ENCODE peak calls at places on chromosomes 5 and 9, in five cellular contexts. One of them, this sample, is unnamed.

GRCh38 chr9:36258989-36259315 is 704 bp upstream of the GNE start:
- DNase-seq in SK-N-SH: no peak
- DNase-seq in PC-3: no peak
- DNase-seq in HCT116: no peak
- DNase-seq in OCI-LY7: no peak
- DNase-seq in this sample: peak

GRCh38 chr5:173795601-173796000 is 92.5 kb upstream of the CPEB4 start:
- DNase-seq in SK-N-SH: no peak
- DNase-seq in PC-3: peak
- DNase-seq in HCT116: no peak
- DNase-seq in OCI-LY7: no peak
- DNase-seq in this sample: peak

GRCh38 chr5:66440202-66440680 is 156.0 kb upstream of the MAST4 start:
- DNase-seq in PC-3: no peak
- DNase-seq in HCT116: no peak
- DNase-seq in OCI-LY7: no peak
- DNase-seq in SK-N-SH: no peak
- DNase-seq in this sample: peak

GRCh38 chr5:142106061-142106460 is 2.5 kb upstream of the NDFIP1 start:
- DNase-seq in OCI-LY7: no peak
- DNase-seq in SK-N-SH: no peak
- DNase-seq in PC-3: no peak
- DNase-seq in HCT116: no peak
- DNase-seq in this sample: peak

GRCh38 chr5:59260973-59261372 is 632.6 kb downstream of the PDE4D start:
- DNase-seq in SK-N-SH: no peak
- DNase-seq in HCT116: no peak
- DNase-seq in OCI-LY7: no peak
- DNase-seq in PC-3: no peak
- DNase-seq in this sample: no peak

GRCh38 chr9:86406366-86406765 is 52.2 kb upstream of the TUT7 start:
- DNase-seq in PC-3: peak
- DNase-seq in OCI-LY7: no peak
- DNase-seq in SK-N-SH: no peak
- DNase-seq in HCT116: no peak
- DNase-seq in this sample: peak

GRCh38 chr9:114180701-114181582 is 25.6 kb downstream of the COL27A1 start:
- DNase-seq in OCI-LY7: no peak
- DNase-seq in SK-N-SH: no peak
- DNase-seq in HCT116: no peak
- DNase-seq in PC-3: no peak
- DNase-seq in this sample: no peak

GRCh38 chr5:111262153-111262552 is 38.0 kb downstream of the CAMK4 start:
- DNase-seq in HCT116: no peak
- DNase-seq in PC-3: no peak
- DNase-seq in OCI-LY7: no peak
- DNase-seq in SK-N-SH: no peak
- DNase-seq in this sample: no peak

GRCh38 chr9:129011761-129012281 is 16.3 kb downstream of the SH3GLB2 start:
- DNase-seq in PC-3: no peak
- DNase-seq in HCT116: no peak
- DNase-seq in SK-N-SH: no peak
- DNase-seq in OCI-LY7: no peak
- DNase-seq in this sample: no peak

GRCh38 chr5:176995896-176996767 is 10.4 kb downstream of the UIMC1 start:
- DNase-seq in PC-3: peak
- DNase-seq in OCI-LY7: peak
- DNase-seq in SK-N-SH: no peak
- DNase-seq in HCT116: no peak
- DNase-seq in this sample: peak

GRCh38 chr9:82781965-82782392 is 281.0 kb downstream of the RASEF start:
- DNase-seq in SK-N-SH: no peak
- DNase-seq in PC-3: no peak
- DNase-seq in OCI-LY7: no peak
- DNase-seq in HCT116: no peak
- DNase-seq in this sample: no peak

GRCh38 chr5:78127875-78128274 is 166.6 kb downstream of the AP3B1 start:
- DNase-seq in HCT116: no peak
- DNase-seq in PC-3: no peak
- DNase-seq in OCI-LY7: peak
- DNase-seq in SK-N-SH: no peak
- DNase-seq in this sample: peak

GRCh38 chr9:106886111-106887046 is 23.4 kb downstream of the ZNF462 start:
- DNase-seq in HCT116: no peak
- DNase-seq in OCI-LY7: no peak
- DNase-seq in SK-N-SH: no peak
- DNase-seq in PC-3: no peak
- DNase-seq in this sample: peak

GRCh38 chr9:91530829-91531228 is 107.2 kb upstream of the NFIL3 start:
- DNase-seq in HCT116: no peak
- DNase-seq in SK-N-SH: no peak
- DNase-seq in OCI-LY7: no peak
- DNase-seq in PC-3: no peak
- DNase-seq in this sample: no peak
- H3K27ac ChIP-seq in HCT116: no peak
- H3K27ac ChIP-seq in SK-N-SH: no peak
- H3K27ac ChIP-seq in OCI-LY7: no peak
- H3K27ac ChIP-seq in PC-3: no peak
- H3K27ac ChIP-seq in this sample: no peak

GRCh38 chr9:125761685-125762084 is 14.5 kb downstream of the PBX3 start:
- DNase-seq in PC-3: no peak
- DNase-seq in HCT116: no peak
- DNase-seq in SK-N-SH: no peak
- DNase-seq in OCI-LY7: no peak
- DNase-seq in this sample: no peak

GRCh38 chr9:125760537-125760936 is 13.4 kb downstream of the PBX3 start:
- DNase-seq in OCI-LY7: no peak
- DNase-seq in SK-N-SH: no peak
- DNase-seq in PC-3: no peak
- DNase-seq in HCT116: no peak
- DNase-seq in this sample: no peak

GRCh38 chr9:125764198-125764597 is 17.0 kb downstream of the PBX3 start:
- DNase-seq in HCT116: no peak
- DNase-seq in SK-N-SH: no peak
- DNase-seq in OCI-LY7: no peak
- DNase-seq in PC-3: no peak
- DNase-seq in this sample: no peak

GRCh38 chr9:125766468-125767221 is 19.5 kb downstream of the PBX3 start:
- DNase-seq in PC-3: no peak
- DNase-seq in OCI-LY7: no peak
- DNase-seq in HCT116: no peak
- DNase-seq in SK-N-SH: no peak
- DNase-seq in this sample: no peak

DNA sequence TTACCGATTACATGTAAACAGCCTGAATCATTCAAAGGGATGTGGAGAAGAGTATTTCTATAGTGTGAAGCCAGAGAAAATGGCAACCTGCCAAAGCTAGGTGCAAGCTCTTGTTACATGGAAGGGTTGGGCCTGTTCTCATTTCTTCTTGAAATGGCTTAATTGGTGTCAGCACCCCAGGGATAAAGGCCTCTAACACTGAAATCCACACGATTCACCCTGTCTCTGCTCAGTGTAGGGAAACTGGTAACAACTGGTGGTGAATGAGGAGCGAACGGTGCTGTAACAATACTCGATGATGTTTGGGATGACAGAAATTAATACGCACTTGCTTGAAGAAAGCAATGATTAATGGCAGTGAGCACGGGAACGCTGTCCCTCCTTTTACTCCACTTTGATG is 16.2 kb downstream of the PBX3 start:
- DNase-seq in HCT116: no peak
- DNase-seq in SK-N-SH: peak
- DNase-seq in OCI-LY7: no peak
- DNase-seq in PC-3: peak
- DNase-seq in this sample: no peak
- TF ChIP-seq EZH2phosphoT487 in HCT116: no peak
- TF ChIP-seq EZH2phosphoT487 in SK-N-SH: no peak
- TF ChIP-seq EZH2phosphoT487 in OCI-LY7: no peak
- TF ChIP-seq EZH2phosphoT487 in PC-3: no peak
- TF ChIP-seq EZH2phosphoT487 in this sample: no peak

DNA sequence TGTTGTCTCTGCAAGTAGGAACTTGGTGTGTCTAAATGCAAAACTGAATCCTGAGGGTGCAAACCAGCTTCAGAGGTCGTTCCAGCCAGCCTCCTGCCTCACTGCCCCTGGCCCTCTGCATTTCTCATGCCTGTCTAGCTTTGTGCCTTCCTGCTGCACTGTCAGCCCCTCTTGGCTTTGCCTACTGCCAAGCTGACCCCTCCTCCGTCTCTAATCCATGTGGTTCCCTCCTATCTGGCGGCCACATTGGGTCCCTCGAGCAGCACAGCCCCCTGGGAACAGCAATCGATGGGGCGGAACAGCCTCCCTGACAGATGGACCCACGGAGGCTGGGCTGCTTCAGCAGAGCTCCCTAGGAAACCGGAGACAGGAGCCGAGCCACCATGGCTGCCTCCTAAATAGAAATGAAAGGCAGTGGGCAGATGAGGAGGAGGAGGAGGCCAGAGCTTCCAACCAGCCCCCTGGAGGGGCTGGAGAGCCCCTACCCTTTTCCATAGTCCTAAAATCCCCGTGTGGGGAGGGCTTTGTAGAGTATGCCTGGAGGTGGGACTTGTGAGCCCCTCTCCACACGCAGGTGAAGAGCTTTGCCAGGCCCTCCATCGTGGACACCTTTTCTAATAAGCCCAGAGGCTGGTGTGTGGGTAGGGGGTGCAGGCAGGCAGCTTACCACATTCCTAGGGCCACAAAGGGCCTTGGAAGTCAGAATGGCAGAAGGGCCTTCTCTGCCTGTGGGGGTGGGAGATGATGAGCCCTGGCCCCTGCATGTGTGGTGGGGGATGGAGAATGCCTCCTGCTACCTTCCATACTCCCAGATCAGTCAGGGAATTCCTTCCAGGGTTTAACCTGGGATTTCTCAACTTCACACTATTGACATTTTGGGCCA is 9.2 kb upstream of the CXXC5 start:
- DNase-seq in OCI-LY7: peak
- DNase-seq in SK-N-SH: peak
- DNase-seq in HCT116: no peak
- DNase-seq in PC-3: no peak
- DNase-seq in this sample: no peak
- H3K27ac ChIP-seq in OCI-LY7: peak
- H3K27ac ChIP-seq in SK-N-SH: peak
- H3K27ac ChIP-seq in HCT116: peak
- H3K27ac ChIP-seq in PC-3: peak
- H3K27ac ChIP-seq in this sample: peak

GRCh38 chr9:127561491-127562270 is 50.4 kb upstream of the STXBP1 start:
- DNase-seq in PC-3: peak
- DNase-seq in HCT116: peak
- DNase-seq in OCI-LY7: no peak
- DNase-seq in SK-N-SH: no peak
- DNase-seq in this sample: peak
- TF ChIP-seq EZH2phosphoT487 in PC-3: no peak
- TF ChIP-seq EZH2phosphoT487 in HCT116: no peak
- TF ChIP-seq EZH2phosphoT487 in OCI-LY7: no peak
- TF ChIP-seq EZH2phosphoT487 in SK-N-SH: no peak
- TF ChIP-seq EZH2phosphoT487 in this sample: no peak

GRCh38 chr5:134111741-134112647 is 2.5 kb upstream of the TCF7 start:
- DNase-seq in PC-3: no peak
- DNase-seq in SK-N-SH: no peak
- DNase-seq in HCT116: no peak
- DNase-seq in OCI-LY7: no peak
- DNase-seq in this sample: peak
- H3K27ac ChIP-seq in PC-3: no peak
- H3K27ac ChIP-seq in SK-N-SH: no peak
- H3K27ac ChIP-seq in HCT116: no peak
- H3K27ac ChIP-seq in OCI-LY7: no peak
- H3K27ac ChIP-seq in this sample: no peak